ENCODE peak calls at places on chromosomes 13 and 19, in six cellular contexts. D is GM06990, J is T-helper 17 cell, V is pons, I is heart right ventricle, N is KG1. A is an unnamed sample.

GRCh38 chr13:95301135-95301946 is at the start of gene ABCC4:
- DNase-seq in I (peak; percentile 69), D (peak; percentile 89), J (peak; percentile 28), V (no peak), N (peak; percentile 7), A (peak; percentile 47)

GRCh38 chr13:51764184-51765141 is 39.5 kb downstream of the DHRS12 start:
- DNase-seq in D (peak; percentile 73), V (peak; percentile 86), N (no peak), J (peak; percentile 49), I (peak; percentile 58), A (no peak)

GRCh38 chr13:59679239-59679638 is 484.5 kb downstream of the DIAPH3 start:
- DNase-seq in I (no peak), J (no peak), V (no peak), D (no peak), N (no peak), A (no peak)

GRCh38 chr13:44231786-44232516 is 141.7 kb upstream of the SERP2 start:
- DNase-seq in V (no peak), N (no peak), D (no peak), I (peak; percentile 27), J (no peak), A (no peak)

GRCh38 chr13:42545842-42546241 is 28.1 kb upstream of the TNFSF11 start:
- DNase-seq in N (no peak), I (no peak), V (no peak), D (no peak), J (no peak), A (no peak)

GRCh38 chr13:77699059-77699680 is 1.7 kb downstream of the SLAIN1 start:
- DNase-seq in I (no peak), V (peak; percentile 57), N (no peak), J (no peak), D (no peak), A (no peak)

GRCh38 chr13:112897956-112898785 is 70.8 kb upstream of the MCF2L start:
- DNase-seq in N (no peak), I (no peak), J (no peak), D (no peak), V (no peak), A (no peak)

GRCh38 chr13:53198699-53199098 is 170.1 kb downstream of the OLFM4 start:
- DNase-seq in D (no peak), I (no peak), J (no peak), V (no peak), N (no peak), A (no peak)

GRCh38 chr19:6011794-6012193 is 33.9 kb upstream of the RANBP3 start:
- DNase-seq in D (no peak), I (no peak), V (no peak), J (no peak), N (no peak), A (no peak)

GRCh38 chr19:8663920-8664670 is 33.7 kb downstream of the NFILZ start:
- DNase-seq in J (no peak), D (peak; percentile 58), N (no peak), V (no peak), I (no peak), A (no peak)

GRCh38 chr19:54560881-54561385 is 12.7 kb upstream of the LILRA2 start:
- DNase-seq in V (no peak), N (no peak), J (no peak), I (no peak), D (no peak), A (no peak)

GRCh38 chr19:40303765-40304164 is 18.6 kb upstream of the AKT2 start:
- DNase-seq in N (no peak), D (no peak), I (no peak), J (no peak), V (no peak), A (no peak)

GRCh38 chr13:20360041-20360491 is 127.9 kb upstream of the GJB6 start:
- DNase-seq in V (no peak), I (no peak), N (no peak), D (no peak), J (no peak), A (no peak)

GRCh38 chr19:38979867-38980266 is 4.3 kb upstream of the FBXO17 start:
- DNase-seq in J (no peak), V (no peak), N (no peak), D (no peak), I (no peak), A (no peak)

GRCh38 chr13:40186041-40186440 is 480.4 kb downstream of the FOXO1 start:
- DNase-seq in D (no peak), J (no peak), I (no peak), N (no peak), V (no peak), A (no peak)

GRCh38 chr19:10095948-10096614 is 6.4 kb downstream of the ANGPTL6 start:
- DNase-seq in I (peak; percentile 92), V (peak; percentile 84), J (peak; percentile 90), N (no peak), D (peak; percentile 97), A (peak; percentile 79)

GRCh38 chr13:112601351-112601750 is 13.4 kb upstream of the TUBGCP3 start:
- DNase-seq in V (no peak), I (no peak), D (no peak), N (no peak), J (no peak), A (no peak)

GRCh38 chr19:3375221-3376088 is 9.1 kb downstream of the NFIC start:
- DNase-seq in J (no peak), D (no peak), N (no peak), I (peak; percentile 84), V (peak; percentile 86), A (no peak)

GRCh38 chr13:41061914-41062837 is 867 bp downstream of the WBP4 start:
- DNase-seq in V (peak; percentile 75), N (no peak), I (no peak), D (no peak), J (no peak), A (no peak)

GRCh38 chr13:48070942-48071341 is 24.0 kb downstream of the MED4 start:
- DNase-seq in V (no peak), N (no peak), I (no peak), D (no peak), J (no peak), A (no peak)

GRCh38 chr19:50695251-50696064 is 24.1 kb downstream of the SHANK1 start:
- DNase-seq in I (no peak), D (no peak), V (no peak), N (no peak), J (no peak), A (peak; percentile 66)

GRCh38 chr19:45470147-45471081 is 2.6 kb downstream of the FOSB start:
- DNase-seq in N (no peak), D (no peak), V (no peak), J (peak; percentile 32), I (no peak), A (no peak)

GRCh38 chr13:98577823-98578285 is 947 bp upstream of the STK24 start:
- DNase-seq in N (no peak), D (no peak), J (no peak), I (no peak), V (no peak), A (no peak)

GRCh38 chr19:9183000-9183399 is 4.2 kb downstream of the OR7D2 start:
- DNase-seq in N (no peak), J (no peak), V (no peak), I (no peak), D (no peak), A (no peak)

GRCh38 chr13:79245937-79246574 is 160.0 kb downstream of the RBM26 start:
- DNase-seq in J (no peak), V (no peak), D (no peak), I (no peak), N (no peak), A (no peak)

GRCh38 chr13:40101708-40102359 is 446.4 kb downstream of the COG6 start:
- DNase-seq in D (peak; percentile 36), J (no peak), V (no peak), I (no peak), N (no peak), A (no peak)

GRCh38 chr19:947707-948533 is 22.1 kb downstream of the ARID3A start:
- DNase-seq in N (no peak), V (peak; percentile 55), I (peak; percentile 59), D (peak; percentile 96), J (no peak), A (no peak)

GRCh38 chr19:46239193-46239767 is 9.7 kb downstream of the IGFL1 start:
- DNase-seq in N (no peak), J (no peak), V (no peak), D (no peak), I (no peak), A (no peak)

GRCh38 chr19:2391118-2391725 is 31.2 kb downstream of the TMPRSS9 start:
- DNase-seq in I (no peak), N (peak; percentile 12), D (no peak), V (peak; percentile 83), J (no peak), A (no peak)

GRCh38 chr13:81017525-81018152 is 676.7 kb upstream of the SPRY2 start:
- DNase-seq in J (no peak), D (no peak), V (peak; percentile 89), N (peak; percentile 45), I (no peak), A (no peak)

GRCh38 chr13:72782717-72783116 is 784 bp downstream of the PIBF1 start:
- DNase-seq in D (no peak), J (no peak), V (no peak), I (no peak), N (no peak), A (no peak)

GRCh38 chr13:40060318-40061007 is 405.0 kb downstream of the COG6 start:
- DNase-seq in N (no peak), J (no peak), D (peak; percentile 81), V (peak; percentile 19), I (peak; percentile 22), A (no peak)

GRCh38 chr19:48656840-48657474 is 11.0 kb upstream of the CA11 start:
- DNase-seq in V (no peak), N (no peak), D (no peak), I (no peak), J (no peak), A (no peak)

GRCh38 chr13:49926019-49926418 is 10.1 kb downstream of the SPRYD7 start:
- DNase-seq in V (no peak), I (no peak), D (peak; percentile 13), N (no peak), J (no peak), A (no peak)

GRCh38 chr13:51715613-51716012 is 88.3 kb downstream of the DHRS12 start:
- DNase-seq in I (no peak), N (no peak), D (no peak), J (no peak), V (no peak), A (no peak)

GRCh38 chr13:20239748-20240147 is 7.6 kb upstream of the GJB6 start:
- DNase-seq in V (no peak), J (no peak), D (no peak), I (no peak), N (no peak), A (no peak)

GRCh38 chr13:97288486-97288900 is 66.4 kb downstream of the MBNL2 start:
- DNase-seq in V (no peak), N (no peak), J (no peak), D (no peak), I (no peak), A (no peak)

GRCh38 chr13:95535243-95535642 is 17.3 kb upstream of the CLDN10 start:
- DNase-seq in D (no peak), I (no peak), J (no peak), N (no peak), V (no peak), A (no peak)